ENCODE peak calls at places on chromosomes 11 and 22, in eight cellular contexts. O, C, X, J, U, W, A and G are unnamed samples.

GRCh38 chr11:118338637-118339061 is 3.9 kb downstream of the CD3D start:
- DNase-seq in W (peak; percentile 39), C (no peak), J (no peak), X (peak; percentile 98), O (peak; percentile 77), A (no peak), U (no peak), G (no peak)

GRCh38 chr11:14852571-14853177 is 39.4 kb downstream of the CYP2R1 start:
- DNase-seq in U (no peak), O (no peak), A (no peak), J (no peak), X (no peak), W (no peak), C (no peak), G (no peak)

GRCh38 chr11:14414470-14415461 is 55.8 kb upstream of the RRAS2 start:
- DNase-seq in O (peak; percentile 36), A (no peak), U (no peak), C (no peak), J (no peak), W (peak; percentile 51), X (peak; percentile 95), G (no peak)

GRCh38 chr22:46969491-46969890 is 207.0 kb downstream of the TBC1D22A start:
- DNase-seq in J (no peak), W (no peak), C (no peak), U (no peak), O (peak; percentile 92), X (peak; percentile 88), A (no peak), G (no peak)

GRCh38 chr11:76388408-76388807 is 7.3 kb downstream of the GVQW3 start:
- DNase-seq in C (no peak), A (no peak), J (no peak), O (no peak), W (no peak), X (no peak), U (no peak), G (no peak)

GRCh38 chr11:72641900-72642814 is 32.1 kb downstream of the PDE2A start:
- DNase-seq in O (peak; percentile 73), W (no peak), J (no peak), A (no peak), U (no peak), X (peak; percentile 48), C (peak; percentile 12), G (no peak)

GRCh38 chr22:45154383-45154782 is 9.3 kb upstream of the NUP50 start:
- DNase-seq in A (no peak), X (no peak), C (no peak), J (no peak), O (no peak), U (no peak), W (no peak), G (no peak)

GRCh38 chr11:8831861-8832260 is 79.1 kb upstream of the AKIP1 start:
- DNase-seq in O (no peak), A (no peak), X (no peak), C (no peak), U (no peak), J (no peak), W (no peak), G (no peak)

GRCh38 chr11:16607675-16608644 is 130.5 kb upstream of the C11orf58 start:
- DNase-seq in O (peak; percentile 33), J (peak; percentile 67), C (no peak), X (no peak), W (no peak), A (no peak), U (peak; percentile 70), G (no peak)

GRCh38 chr11:29200776-29201574 is 815.9 kb downstream of the KCNA4 start:
- DNase-seq in W (no peak), X (no peak), J (peak; percentile 41), U (no peak), A (no peak), O (no peak), C (no peak), G (no peak)

GRCh38 chr11:13354335-13354734 is 76.7 kb downstream of the BMAL1 start:
- DNase-seq in A (peak; percentile 42), W (no peak), U (no peak), C (no peak), O (no peak), J (no peak), X (no peak), G (no peak)

GRCh38 chr22:41668971-41669911 is 19.4 kb downstream of the SNU13 start:
- DNase-seq in X (no peak), C (no peak), J (no peak), U (no peak), W (no peak), A (no peak), O (no peak), G (no peak)

GRCh38 chr11:92596596-92597317 is 372.1 kb downstream of the FAT3 start:
- DNase-seq in O (no peak), C (no peak), U (no peak), X (no peak), A (no peak), J (no peak), W (no peak), G (no peak)

GRCh38 chr11:47867821-47868220 is 19.7 kb upstream of the NUP160 start:
- DNase-seq in A (no peak), J (no peak), O (no peak), W (no peak), U (no peak), X (no peak), C (no peak), G (no peak)

GRCh38 chr11:42239102-42239501 is 779.6 kb upstream of the LRRC4C start:
- DNase-seq in O (no peak), A (no peak), J (no peak), W (no peak), X (no peak), U (no peak), C (no peak), G (no peak)

GRCh38 chr11:121108413-121108812 is 7.4 kb downstream of the TECTA start:
- DNase-seq in X (no peak), J (no peak), C (no peak), A (no peak), U (no peak), W (no peak), O (no peak), G (no peak)

GRCh38 chr11:87851234-87851633 is 324.0 kb downstream of the RAB38 start:
- DNase-seq in U (no peak), A (no peak), W (no peak), J (no peak), O (no peak), C (no peak), X (no peak), G (no peak)

GRCh38 chr11:5684627-5685362 is at the start of gene TRIM5:
- DNase-seq in O (peak; percentile 90), W (peak; percentile 47), X (peak; percentile 89), C (peak; percentile 84), J (no peak), U (no peak), A (peak; percentile 68), G (peak; percentile 23)

GRCh38 chr11:34653851-34654490 is 33.1 kb downstream of the EHF start:
- DNase-seq in J (no peak), U (no peak), X (no peak), O (no peak), A (no peak), C (no peak), W (no peak), G (no peak)

GRCh38 chr22:25165785-25166184 is 33.9 kb upstream of the CRYBB3 start:
- DNase-seq in U (no peak), J (no peak), A (no peak), O (no peak), W (no peak), X (no peak), C (no peak), G (no peak)